ENCODE peak calls at places on chromosomes 13 and 19, in four cellular contexts. One of them, this sample, is unnamed.

GRCh38 chr13:37429976-37430375 is 168.6 kb downstream of the POSTN start:
- DNase-seq in heart right ventricle: no peak
- DNase-seq in left ventricle myocardium inferior: no peak
- DNase-seq in ascending aorta: no peak
- DNase-seq in this sample: no peak

GRCh38 chr13:44744880-44745633 is 168.9 kb upstream of the TSC22D1 start:
- DNase-seq in left ventricle myocardium inferior: no peak
- DNase-seq in heart right ventricle: no peak
- DNase-seq in ascending aorta: no peak
- DNase-seq in this sample: no peak

GRCh38 chr13:29858231-29858630 is 7.8 kb upstream of the UBL3 start:
- DNase-seq in heart right ventricle: no peak
- DNase-seq in left ventricle myocardium inferior: no peak
- DNase-seq in ascending aorta: no peak
- DNase-seq in this sample: no peak

GRCh38 chr13:80533175-80533574 is 192.2 kb upstream of the SPRY2 start:
- DNase-seq in ascending aorta: no peak
- DNase-seq in left ventricle myocardium inferior: no peak
- DNase-seq in heart right ventricle: no peak
- DNase-seq in this sample: no peak

GRCh38 chr19:2269244-2270156 is 12.5 kb downstream of the PEAK3 start:
- DNase-seq in ascending aorta: peak; percentile 99
- DNase-seq in heart right ventricle: peak; percentile 99
- DNase-seq in left ventricle myocardium inferior: peak; percentile 99
- DNase-seq in this sample: peak; percentile 98

GRCh38 chr13:95494082-95494681 is 58.3 kb upstream of the CLDN10 start:
- DNase-seq in heart right ventricle: peak; percentile 16
- DNase-seq in left ventricle myocardium inferior: no peak
- DNase-seq in ascending aorta: no peak
- DNase-seq in this sample: no peak

GRCh38 chr19:55487884-55488687 is at the start of gene SSC5D:
- DNase-seq in heart right ventricle: no peak
- DNase-seq in ascending aorta: no peak
- DNase-seq in left ventricle myocardium inferior: no peak
- DNase-seq in this sample: no peak

GRCh38 chr13:23670793-23671192 is 100.6 kb downstream of the TNFRSF19 start:
- DNase-seq in heart right ventricle: no peak
- DNase-seq in ascending aorta: no peak
- DNase-seq in left ventricle myocardium inferior: no peak
- DNase-seq in this sample: no peak

GRCh38 chr19:3617463-3617862 is 9.1 kb downstream of the CACTIN start:
- DNase-seq in heart right ventricle: no peak
- DNase-seq in ascending aorta: no peak
- DNase-seq in left ventricle myocardium inferior: no peak
- DNase-seq in this sample: no peak

GRCh38 chr19:57063070-57063469 is 56.7 kb upstream of the USP29 start:
- DNase-seq in left ventricle myocardium inferior: no peak
- DNase-seq in ascending aorta: no peak
- DNase-seq in heart right ventricle: no peak
- DNase-seq in this sample: no peak

GRCh38 chr13:45838171-45838745 is 13.3 kb downstream of the SIAH3 start:
- DNase-seq in heart right ventricle: no peak
- DNase-seq in ascending aorta: no peak
- DNase-seq in left ventricle myocardium inferior: no peak
- DNase-seq in this sample: peak; percentile 64

GRCh38 chr19:55777528-55777927 is 8.6 kb downstream of the RFPL4AL1 start:
- DNase-seq in heart right ventricle: no peak
- DNase-seq in left ventricle myocardium inferior: no peak
- DNase-seq in ascending aorta: no peak
- DNase-seq in this sample: no peak

GRCh38 chr19:18800636-18801035 is 9.5 kb upstream of the COMP start:
- DNase-seq in ascending aorta: no peak
- DNase-seq in heart right ventricle: no peak
- DNase-seq in left ventricle myocardium inferior: no peak
- DNase-seq in this sample: no peak

GRCh38 chr13:110830800-110831371 is 84.0 kb downstream of the ANKRD10 start:
- DNase-seq in left ventricle myocardium inferior: no peak
- DNase-seq in ascending aorta: no peak
- DNase-seq in heart right ventricle: no peak
- DNase-seq in this sample: no peak

GRCh38 chr19:3671680-3672574 is 28.3 kb downstream of the PIP5K1C start:
- DNase-seq in ascending aorta: no peak
- DNase-seq in left ventricle myocardium inferior: no peak
- DNase-seq in heart right ventricle: no peak
- DNase-seq in this sample: no peak

GRCh38 chr13:57409656-57410055 is 221.9 kb upstream of the PCDH17 start:
- DNase-seq in heart right ventricle: no peak
- DNase-seq in ascending aorta: no peak
- DNase-seq in left ventricle myocardium inferior: no peak
- DNase-seq in this sample: no peak

GRCh38 chr19:13100871-13101589 is 1.6 kb downstream of the LYL1 start:
- DNase-seq in left ventricle myocardium inferior: no peak
- DNase-seq in ascending aorta: peak; percentile 61
- DNase-seq in heart right ventricle: no peak
- DNase-seq in this sample: no peak

GRCh38 chr19:13102416-13102665 is 317 bp downstream of the LYL1 start:
- DNase-seq in ascending aorta: no peak
- DNase-seq in left ventricle myocardium inferior: no peak
- DNase-seq in heart right ventricle: no peak
- DNase-seq in this sample: no peak

GRCh38 chr19:13100031-13100588 is 2.5 kb downstream of the LYL1 start:
- DNase-seq in left ventricle myocardium inferior: no peak
- DNase-seq in ascending aorta: peak; percentile 65
- DNase-seq in heart right ventricle: no peak
- DNase-seq in this sample: no peak

GRCh38 chr19:13102666-13103584 is at the start of gene LYL1:
- DNase-seq in ascending aorta: peak; percentile 88
- DNase-seq in heart right ventricle: peak; percentile 91
- DNase-seq in left ventricle myocardium inferior: peak; percentile 87
- DNase-seq in this sample: peak; percentile 37

GRCh38 chr19:13101590-13102415 is 855 bp downstream of the LYL1 start:
- DNase-seq in ascending aorta: peak; percentile 61
- DNase-seq in heart right ventricle: no peak
- DNase-seq in left ventricle myocardium inferior: no peak
- DNase-seq in this sample: no peak
- H3K4me1 ChIP-seq in ascending aorta: peaks cover 14% of the 10 kb centered on the region
- H3K4me1 ChIP-seq in heart right ventricle: peaks cover 19% of the 10 kb centered on the region
- H3K4me1 ChIP-seq in left ventricle myocardium inferior: peaks cover 83% of the 10 kb centered on the region
- H3K4me1 ChIP-seq in this sample: peaks cover 41% of the 10 kb centered on the region

DNA sequence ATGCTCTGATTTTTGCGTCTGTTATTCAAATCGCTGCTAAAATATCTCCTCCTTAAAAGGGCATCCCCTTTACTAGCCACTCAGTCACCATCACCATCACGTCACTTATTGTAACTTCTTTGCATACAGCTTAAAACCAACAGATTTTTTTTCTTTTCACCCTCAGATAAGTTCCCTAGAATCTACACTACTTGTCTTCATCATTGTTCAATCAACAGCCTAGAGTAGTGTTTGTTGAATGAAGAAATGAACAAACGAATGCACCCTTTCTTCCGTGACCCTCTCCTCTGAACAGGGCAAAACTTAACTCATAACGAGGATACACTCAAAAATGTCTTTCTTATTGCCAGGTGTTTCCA is 1.1 kb upstream of the AKAP11 start:
- DNase-seq in left ventricle myocardium inferior: no peak
- DNase-seq in heart right ventricle: no peak
- DNase-seq in ascending aorta: no peak
- DNase-seq in this sample: no peak
- H3K4me3 ChIP-seq in left ventricle myocardium inferior: peak overlapping the region; percentile 98
- H3K4me3 ChIP-seq in heart right ventricle: peak overlapping the region; percentile 99
- H3K4me3 ChIP-seq in ascending aorta: peak overlapping the region; percentile 91
- H3K4me3 ChIP-seq in this sample: peak overlapping the region; percentile 94

GRCh38 chr19:48296963-48297734 is 27.3 kb downstream of the ZNF114 start:
- DNase-seq in heart right ventricle: no peak
- DNase-seq in left ventricle myocardium inferior: no peak
- DNase-seq in ascending aorta: no peak
- DNase-seq in this sample: no peak

GRCh38 chr19:48292798-48293197 is 22.9 kb downstream of the ZNF114 start:
- DNase-seq in left ventricle myocardium inferior: no peak
- DNase-seq in ascending aorta: no peak
- DNase-seq in heart right ventricle: no peak
- DNase-seq in this sample: no peak

GRCh38 chr19:48290923-48291700 is 21.2 kb downstream of the ZNF114 start:
- DNase-seq in ascending aorta: peak; percentile 86
- DNase-seq in left ventricle myocardium inferior: peak; percentile 82
- DNase-seq in heart right ventricle: peak; percentile 77
- DNase-seq in this sample: peak; percentile 90

GRCh38 chr19:48297975-48298374 is 27.4 kb upstream of the EMP3 start:
- DNase-seq in ascending aorta: no peak
- DNase-seq in left ventricle myocardium inferior: no peak
- DNase-seq in heart right ventricle: no peak
- DNase-seq in this sample: no peak

DNA sequence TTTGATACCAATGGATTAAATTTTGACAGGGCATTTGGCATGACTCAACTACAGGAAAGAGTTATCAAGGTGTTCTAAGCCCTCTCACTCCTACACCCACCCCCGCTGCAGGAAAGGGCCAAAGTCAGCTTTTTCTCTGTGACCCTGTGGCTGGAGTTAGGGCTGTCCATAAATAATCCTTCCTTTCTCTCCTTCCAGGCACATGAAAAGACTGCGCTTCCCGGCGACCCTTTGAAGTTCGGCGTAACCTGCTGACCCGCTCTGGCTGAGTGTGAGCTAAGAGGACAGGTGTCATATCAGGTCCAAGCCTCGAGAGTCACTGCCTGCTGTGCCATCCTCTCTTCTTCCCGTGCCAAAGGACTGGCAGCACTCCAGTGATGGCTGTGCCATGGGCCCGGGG is 25.6 kb downstream of the ZNF114 start:
- DNase-seq in heart right ventricle: no peak
- DNase-seq in left ventricle myocardium inferior: no peak
- DNase-seq in ascending aorta: no peak
- DNase-seq in this sample: no peak
- H3K4me1 ChIP-seq in heart right ventricle: no peaks in the 10 kb centered on the region
- H3K4me1 ChIP-seq in left ventricle myocardium inferior: peaks cover 12% of the 10 kb centered on the region
- H3K4me1 ChIP-seq in ascending aorta: peaks cover 6% of the 10 kb centered on the region
- H3K4me1 ChIP-seq in this sample: peaks cover 6% of the 10 kb centered on the region

GRCh38 chr19:50547385-50548190 is 20.6 kb downstream of the LRRC4B start:
- DNase-seq in left ventricle myocardium inferior: no peak
- DNase-seq in heart right ventricle: no peak
- DNase-seq in ascending aorta: no peak
- DNase-seq in this sample: no peak
- H3K4me3 ChIP-seq in left ventricle myocardium inferior: no peak overlapping the region
- H3K4me3 ChIP-seq in heart right ventricle: no peak overlapping the region
- H3K4me3 ChIP-seq in ascending aorta: no peak overlapping the region
- H3K4me3 ChIP-seq in this sample: no peak overlapping the region

GRCh38 chr19:4987692-4988370 is 18.9 kb downstream of the KDM4B start:
- DNase-seq in left ventricle myocardium inferior: no peak
- DNase-seq in ascending aorta: no peak
- DNase-seq in heart right ventricle: no peak
- DNase-seq in this sample: no peak
- H3K4me1 ChIP-seq in left ventricle myocardium inferior: peaks cover 85% of the 10 kb centered on the region
- H3K4me1 ChIP-seq in ascending aorta: no peaks in the 10 kb centered on the region
- H3K4me1 ChIP-seq in heart right ventricle: peaks cover 34% of the 10 kb centered on the region
- H3K4me1 ChIP-seq in this sample: peaks cover 68% of the 10 kb centered on the region

GRCh38 chr13:35763805-35764170 is 287.3 kb upstream of the MAB21L1 start:
- DNase-seq in left ventricle myocardium inferior: no peak
- DNase-seq in ascending aorta: no peak
- DNase-seq in heart right ventricle: no peak
- DNase-seq in this sample: no peak

GRCh38 chr13:35763060-35763804 is 286.7 kb upstream of the MAB21L1 start:
- DNase-seq in heart right ventricle: no peak
- DNase-seq in ascending aorta: no peak
- DNase-seq in left ventricle myocardium inferior: no peak
- DNase-seq in this sample: no peak

GRCh38 chr13:35761440-35762252 is 285.2 kb upstream of the MAB21L1 start:
- DNase-seq in ascending aorta: no peak
- DNase-seq in heart right ventricle: no peak
- DNase-seq in left ventricle myocardium inferior: no peak
- DNase-seq in this sample: no peak

GRCh38 chr13:35764359-35765015 is 288.0 kb upstream of the MAB21L1 start:
- DNase-seq in left ventricle myocardium inferior: no peak
- DNase-seq in heart right ventricle: no peak
- DNase-seq in ascending aorta: no peak
- DNase-seq in this sample: no peak

DNA sequence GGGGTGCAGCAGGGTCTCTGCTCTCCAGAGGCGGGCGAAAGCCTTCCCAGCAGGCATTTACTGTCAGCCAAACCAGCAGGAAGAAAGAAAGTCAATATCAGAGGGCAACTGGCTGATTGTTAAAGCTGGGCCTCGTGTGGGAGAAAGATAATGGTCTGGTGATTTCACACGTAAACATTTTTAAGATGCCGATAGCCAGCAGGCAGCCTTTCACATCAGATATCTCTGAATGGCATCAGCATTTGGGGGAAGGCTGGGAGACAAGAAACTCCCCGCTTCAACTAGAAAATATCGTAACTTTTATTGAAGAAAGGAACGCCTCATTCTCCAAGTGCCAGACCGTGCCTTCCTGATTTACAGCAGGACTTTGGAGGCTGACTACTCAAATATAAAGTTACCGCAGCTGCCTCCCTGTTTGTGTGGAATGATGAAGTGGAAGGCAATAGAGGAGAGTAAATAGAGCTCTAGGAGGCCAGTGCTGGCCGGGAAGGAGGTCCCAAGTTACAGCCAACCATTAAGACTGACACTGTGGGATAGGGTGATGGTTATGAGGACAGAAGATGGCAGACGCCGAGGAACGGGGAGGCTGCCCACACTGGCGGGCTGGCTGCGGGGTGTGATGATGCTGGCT is 284.3 kb upstream of the MAB21L1 start:
- DNase-seq in ascending aorta: no peak
- DNase-seq in left ventricle myocardium inferior: no peak
- DNase-seq in heart right ventricle: no peak
- DNase-seq in this sample: no peak
- H3K4me3 ChIP-seq in ascending aorta: no peak overlapping the region
- H3K4me3 ChIP-seq in left ventricle myocardium inferior: no peak overlapping the region
- H3K4me3 ChIP-seq in heart right ventricle: no peak overlapping the region
- H3K4me3 ChIP-seq in this sample: no peak overlapping the region

GRCh38 chr13:114065141-114065925 is 67.1 kb downstream of the RASA3 start:
- DNase-seq in left ventricle myocardium inferior: peak; percentile 83
- DNase-seq in heart right ventricle: peak; percentile 84
- DNase-seq in ascending aorta: peak; percentile 95
- DNase-seq in this sample: peak; percentile 66
- H3K4me1 ChIP-seq in left ventricle myocardium inferior: peaks cover 75% of the 10 kb centered on the region
- H3K4me1 ChIP-seq in heart right ventricle: peaks cover 12% of the 10 kb centered on the region
- H3K4me1 ChIP-seq in ascending aorta: peaks cover 40% of the 10 kb centered on the region
- H3K4me1 ChIP-seq in this sample: peaks cover 30% of the 10 kb centered on the region

GRCh38 chr13:98975822-98976261 is 2.0 kb downstream of the DOCK9 start:
- DNase-seq in left ventricle myocardium inferior: no peak
- DNase-seq in ascending aorta: no peak
- DNase-seq in heart right ventricle: no peak
- DNase-seq in this sample: peak; percentile 33
- H3K4me3 ChIP-seq in left ventricle myocardium inferior: peak overlapping the region; percentile 70
- H3K4me3 ChIP-seq in ascending aorta: no peak overlapping the region
- H3K4me3 ChIP-seq in heart right ventricle: peak overlapping the region; percentile 53
- H3K4me3 ChIP-seq in this sample: no peak overlapping the region

GRCh38 chr13:50843256-50844043 is at the start of gene DLEU7:
- DNase-seq in left ventricle myocardium inferior: no peak
- DNase-seq in ascending aorta: no peak
- DNase-seq in heart right ventricle: no peak
- DNase-seq in this sample: peak; percentile 21
- H3K4me1 ChIP-seq in left ventricle myocardium inferior: peaks cover 14% of the 10 kb centered on the region
- H3K4me1 ChIP-seq in ascending aorta: peaks cover 6% of the 10 kb centered on the region
- H3K4me1 ChIP-seq in heart right ventricle: peaks cover 5% of the 10 kb centered on the region
- H3K4me1 ChIP-seq in this sample: peaks cover 16% of the 10 kb centered on the region

This sample was measured in thyroid gland.